ENCODE peak calls at places on chromosomes 1 and 21, in nine cellular contexts. X, F, Z, V, T, M, C, H and N are unnamed samples. For H3K9me3 and H3K4me1, the result is how much of the 10 kb centered on the place peaks cover.

GRCh38 chr1:235821361-235821981 is 45.2 kb downstream of the LYST start:
- DNase-seq in C (no peak), Z (no peak), V (no peak), T (no peak), F (no peak), M (peak), X (peak), H (no peak), N (no peak)

GRCh38 chr1:212752934-212753497 is 38.6 kb downstream of the NSL1 start:
- DNase-seq in V (no peak), M (peak), X (peak), Z (no peak), H (no peak), C (no peak), T (no peak), F (peak), N (no peak)

GRCh38 chr1:107051266-107051665 is 5.2 kb upstream of the PRMT6 start:
- DNase-seq in M (no peak), C (no peak), H (no peak), T (no peak), Z (no peak), X (no peak), F (no peak), V (no peak), N (no peak)

GRCh38 chr1:156703741-156704140 is 1.6 kb downstream of the CRABP2 start:
- DNase-seq in M (peak), V (no peak), F (no peak), Z (no peak), X (no peak), T (no peak), C (no peak), H (no peak), N (no peak)

GRCh38 chr1:54318415-54318814 is 87.8 kb downstream of the SSBP3 start:
- DNase-seq in C (no peak), X (no peak), H (no peak), M (no peak), V (no peak), T (no peak), F (no peak), Z (no peak), N (no peak)

GRCh38 chr1:41516168-41516961 is 31.9 kb upstream of the EDN2 start:
- DNase-seq in X (peak), C (peak), H (no peak), T (peak), V (peak), F (peak), M (peak), Z (peak), N (peak)

GRCh38 chr1:223175032-223175431 is 32.0 kb upstream of the TLR5 start:
- DNase-seq in M (peak), V (no peak), C (no peak), T (no peak), F (no peak), X (no peak), H (no peak), Z (no peak), N (peak)

GRCh38 chr1:31410871-31411270 is 2.1 kb upstream of the SERINC2 start:
- DNase-seq in V (no peak), M (peak), T (no peak), H (no peak), F (no peak), X (peak), C (no peak), Z (no peak), N (no peak)

GRCh38 chr1:204094262-204095247 is 21.6 kb downstream of the SOX13 start:
- DNase-seq in M (no peak), Z (no peak), C (no peak), H (no peak), F (no peak), V (no peak), X (no peak), T (no peak), N (no peak)

GRCh38 chr1:65247419-65248359 is 61.7 kb upstream of the DNAJC6 start:
- DNase-seq in C (no peak), V (no peak), M (peak), Z (no peak), X (peak), T (no peak), F (no peak), H (no peak), N (no peak)

GRCh38 chr21:43367859-43368258 is 59.1 kb downstream of the SIK1 start:
- DNase-seq in Z (no peak), V (no peak), H (no peak), F (no peak), T (no peak), C (no peak), X (no peak), M (no peak), N (no peak)

GRCh38 chr21:43368685-43369084 is 58.2 kb downstream of the SIK1 start:
- DNase-seq in Z (no peak), X (no peak), C (no peak), F (no peak), M (no peak), H (no peak), T (no peak), V (no peak), N (no peak)

GRCh38 chr21:43366656-43367055 is 60.3 kb downstream of the SIK1 start:
- DNase-seq in Z (no peak), V (no peak), M (no peak), T (no peak), C (no peak), F (no peak), H (no peak), X (no peak), N (no peak)

GRCh38 chr21:43365611-43366426 is 61.1 kb downstream of the SIK1 start:
- DNase-seq in V (no peak), X (no peak), T (no peak), Z (no peak), C (no peak), M (no peak), H (no peak), F (no peak), N (no peak)

DNA sequence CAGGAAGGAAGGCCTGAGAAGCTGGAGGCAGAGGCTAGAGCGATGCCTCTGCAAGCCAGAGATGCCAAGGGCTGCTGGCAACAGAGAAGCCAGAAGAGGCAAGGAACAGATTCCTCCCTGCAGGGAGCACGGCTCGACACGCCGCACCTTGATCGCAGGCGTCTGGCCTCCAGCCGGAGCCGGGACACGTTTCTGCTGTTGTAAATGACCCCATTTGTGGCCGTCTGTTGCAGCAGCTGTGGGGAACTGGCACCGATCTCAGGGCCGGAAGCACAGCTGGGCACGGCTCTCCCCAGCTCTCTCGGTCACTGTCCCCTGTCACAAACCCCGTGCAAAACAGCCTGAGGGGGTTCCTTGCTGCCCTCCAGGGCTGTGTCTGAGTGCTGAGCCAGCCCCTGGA is 59.6 kb downstream of the SIK1 start:
- DNase-seq in Z (no peak), C (no peak), T (no peak), M (no peak), H (no peak), X (no peak), V (no peak), F (no peak), N (no peak)
- H3K9me3 ChIP-seq in Z (under half), C (under half), T (under half), M (under half), H (under half), X (under half), V (under half), F (under half), N (under half)

DNA sequence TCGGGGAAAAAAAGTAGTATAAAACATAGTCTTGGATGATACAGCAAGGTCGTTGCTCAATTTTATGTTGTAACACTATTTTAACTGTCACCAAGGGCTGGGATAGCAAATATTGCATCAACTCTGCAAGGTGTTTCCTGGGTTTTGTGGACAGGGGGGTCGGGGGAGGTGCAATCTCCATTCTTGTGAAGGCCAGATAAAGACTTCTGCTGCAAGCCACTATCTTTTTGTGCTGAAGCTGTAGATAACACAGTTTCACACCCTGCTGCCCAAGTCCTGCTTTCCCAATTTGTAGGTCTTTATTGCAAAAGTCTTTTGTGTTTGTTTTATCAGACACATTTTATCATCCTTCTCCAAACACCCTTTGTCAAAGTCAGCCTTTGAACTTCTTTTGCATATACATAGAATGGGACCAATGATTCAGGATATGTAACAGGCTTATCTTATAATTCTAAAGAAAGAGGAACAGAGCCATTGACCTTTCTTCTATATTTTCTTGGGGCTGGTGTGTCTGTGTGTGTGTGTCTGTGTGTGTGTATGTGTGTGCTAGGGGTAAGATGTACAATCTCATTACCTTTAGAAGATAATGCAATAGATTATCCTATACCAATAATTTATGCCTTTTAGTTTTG is 140.6 kb downstream of the RUNX1 start:
- DNase-seq in F (no peak), V (no peak), X (peak), H (no peak), M (peak), T (no peak), Z (no peak), C (peak), N (no peak)
- H3K4me1 ChIP-seq in F (under half), V (under half), X (under half), H (under half), M (under half), T (under half), Z (half or more), C (under half), N (under half)

DNA sequence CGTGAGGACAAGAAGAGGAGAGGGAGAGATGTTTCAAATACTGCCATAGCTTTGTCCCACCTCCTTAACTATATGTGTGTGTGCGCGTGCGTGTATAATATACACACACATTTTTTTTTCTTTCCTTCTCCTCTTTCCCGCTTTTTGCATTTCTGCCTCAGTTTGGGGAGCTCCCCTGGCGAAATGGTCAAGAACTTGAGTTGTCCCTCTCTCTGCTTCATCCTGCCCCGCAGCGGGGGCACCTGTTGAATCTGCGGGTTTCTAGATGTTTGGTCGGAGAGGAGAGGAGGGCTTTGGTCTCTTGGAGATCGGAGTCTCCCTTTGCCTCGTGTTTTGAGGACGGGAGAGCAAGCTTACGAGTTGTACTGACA is 501 bp downstream of the SCCPDH start:
- DNase-seq in Z (no peak), X (peak), V (no peak), H (peak), M (peak), C (no peak), T (no peak), F (no peak), N (no peak)
- H3K9me3 ChIP-seq in Z (under half), X (under half), V (under half), H (under half), M (under half), C (under half), T (under half), F (under half), N (under half)

GRCh38 chr1:94319319-94320180 is 82.2 kb upstream of the ARHGAP29 start:
- DNase-seq in F (no peak), M (no peak), X (no peak), V (no peak), T (no peak), C (no peak), H (no peak), Z (no peak), N (no peak)
- H3K4me1 ChIP-seq in F (under half), M (half or more), X (under half), V (under half), T (under half), C (under half), H (under half), Z (under half), N (under half)